ENCODE peak calls at places on chromosomes 16 and 17, in ten cellular contexts. J is HFFc6; I is kidney tubule cell; C is CD8-positive, alpha-beta memory T cell; S is mucosa of gallbladder; R is iris pigment epithelial cell; B is left ventricle myocardium inferior; X is posterior vena cava; Q is T follicular helper cell; Z is NCI-H1092. L is an unnamed sample.

GRCh38 chr17:66647391-66647983 is 187.4 kb upstream of the CACNG5 start:
- DNase-seq in X (no peak), I (no peak), J (no peak), S (no peak), Z (no peak), B (no peak), R (no peak), Q (no peak), C (no peak), L (no peak)

GRCh38 chr16:31186176-31186575 is 6.2 kb downstream of the FUS start:
- DNase-seq in Z (no peak), S (no peak), Q (no peak), R (peak), C (no peak), I (no peak), J (no peak), X (no peak), B (no peak), L (no peak)

GRCh38 chr16:31148281-31148728 is 1.6 kb downstream of the PRSS36 start:
- DNase-seq in Z (no peak), S (peak), J (no peak), R (no peak), Q (no peak), B (no peak), I (no peak), X (no peak), C (no peak), L (no peak)

GRCh38 chr17:81647640-81648012 is 8.7 kb downstream of the PDE6G start:
- DNase-seq in X (no peak), Z (no peak), C (no peak), B (no peak), Q (no peak), S (no peak), R (no peak), I (no peak), J (no peak), L (no peak)

GRCh38 chr16:46688101-46688656 is 799 bp downstream of the VPS35 start:
- DNase-seq in X (peak), Z (no peak), C (no peak), R (peak), S (peak), J (peak), Q (no peak), I (no peak), B (peak), L (no peak)

GRCh38 chr16:66516808-66517585 is 32.9 kb downstream of the TK2 start:
- DNase-seq in Z (peak), R (peak), X (peak), B (peak), J (peak), Q (peak), I (peak), C (peak), S (peak), L (peak)

GRCh38 chr17:68584904-68585303 is 16.3 kb downstream of the FAM20A start:
- DNase-seq in Z (no peak), S (peak), C (no peak), J (no peak), R (no peak), X (no peak), I (no peak), Q (no peak), B (no peak), L (no peak)

GRCh38 chr16:69039333-69039941 is 66.0 kb upstream of the HAS3 start:
- DNase-seq in Z (no peak), Q (no peak), J (no peak), C (no peak), B (no peak), X (no peak), I (no peak), R (peak), S (no peak), L (no peak)

GRCh38 chr17:33712120-33712519 is 419.0 kb upstream of the ASIC2 start:
- DNase-seq in X (no peak), C (no peak), Q (no peak), Z (no peak), B (no peak), S (no peak), R (no peak), I (no peak), J (no peak), L (no peak)

GRCh38 chr16:84458606-84459516 is 45.6 kb downstream of the MEAK7 start:
- DNase-seq in B (no peak), R (no peak), X (peak), C (no peak), I (no peak), J (no peak), S (no peak), Q (no peak), Z (no peak), L (no peak)

GRCh38 chr16:87506423-87507350 is 13.9 kb upstream of the ZCCHC14 start:
- DNase-seq in Z (no peak), B (no peak), R (no peak), X (no peak), C (no peak), Q (no peak), I (no peak), J (no peak), S (no peak), L (no peak)

GRCh38 chr17:77287432-77288068 is 146.8 kb downstream of the SEC14L1 start:
- DNase-seq in S (peak), B (peak), C (no peak), I (peak), X (no peak), Q (no peak), Z (peak), R (peak), J (peak), L (no peak)

GRCh38 chr17:27239046-27239445 is 54.9 kb upstream of the WSB1 start:
- DNase-seq in I (no peak), B (no peak), R (no peak), J (no peak), X (no peak), C (no peak), Z (no peak), S (no peak), Q (no peak), L (no peak)

GRCh38 chr16:10497132-10498088 is 83.0 kb downstream of the EMP2 start:
- DNase-seq in S (no peak), J (no peak), Q (no peak), Z (no peak), C (no peak), I (peak), R (no peak), B (no peak), X (no peak), L (no peak)

GRCh38 chr17:36602030-36602737 is 801 bp downstream of the MRM1 start:
- DNase-seq in C (peak), J (no peak), X (peak), I (peak), Q (no peak), B (no peak), Z (no peak), S (no peak), R (peak), L (no peak)

GRCh38 chr17:74453665-74454196 is 12.7 kb upstream of the CD300A start:
- DNase-seq in B (no peak), C (no peak), J (no peak), Z (no peak), S (no peak), X (no peak), R (no peak), I (peak), Q (peak), L (no peak)

GRCh38 chr17:22266231-22266630 is 573.9 kb downstream of the KCNJ18 start:
- DNase-seq in B (no peak), S (no peak), I (no peak), Z (no peak), J (no peak), C (no peak), X (peak), Q (no peak), R (no peak), L (no peak)

GRCh38 chr16:17776465-17776864 is 305.7 kb upstream of the XYLT1 start:
- DNase-seq in X (no peak), B (no peak), R (no peak), I (no peak), Q (no peak), Z (no peak), C (no peak), S (no peak), J (no peak), L (no peak)

GRCh38 chr16:90077757-90078593 is 844 bp upstream of the PRDM7 start:
- DNase-seq in I (peak), C (no peak), B (no peak), Z (peak), R (peak), X (no peak), S (peak), J (no peak), Q (peak), L (no peak)

GRCh38 chr17:57609125-57609877 is 135.8 kb downstream of the CCDC182 start:
- DNase-seq in R (no peak), X (peak), B (no peak), S (no peak), C (no peak), Q (no peak), I (no peak), J (no peak), Z (no peak), L (no peak)

GRCh38 chr17:61904094-61904710 is 23.6 kb downstream of the INTS2 start:
- DNase-seq in S (no peak), B (no peak), C (peak), R (no peak), Z (no peak), I (no peak), Q (peak), J (no peak), X (no peak), L (no peak)

GRCh38 chr16:10338426-10338825 is 47.4 kb upstream of the ATF7IP2 start:
- DNase-seq in Z (no peak), Q (no peak), C (no peak), J (no peak), B (no peak), S (no peak), I (no peak), R (peak), X (peak), L (no peak)

GRCh38 chr17:28895794-28896447 is 1.6 kb downstream of the FLOT2 start:
- DNase-seq in X (peak), C (no peak), J (no peak), R (no peak), I (no peak), S (no peak), B (no peak), Z (no peak), Q (no peak), L (no peak)

L was measured in esophagus squamous epithelium.